ENCODE peak calls at places on chromosomes 12 and 14, in six cellular contexts. I, L, X, V, S and Q are unnamed samples.

GRCh38 chr14:97073622-97074021 is 276.4 kb downstream of the VRK1 start:
- DNase-seq in X (no peak), L (no peak), V (no peak), I (no peak), S (no peak), Q (no peak)

GRCh38 chr12:18943200-18943599 is 186.3 kb upstream of the PLEKHA5 start:
- DNase-seq in S (no peak), I (no peak), L (no peak), V (no peak), X (no peak), Q (no peak)

GRCh38 chr12:3905664-3906063 is 32.5 kb upstream of the PARP11 start:
- DNase-seq in L (no peak), S (no peak), I (no peak), V (no peak), X (no peak), Q (no peak)

GRCh38 chr12:66279127-66279712 is 23.1 kb upstream of the HELB start:
- DNase-seq in X (no peak), V (no peak), S (no peak), I (no peak), L (peak; percentile 42), Q (no peak)

GRCh38 chr12:95605087-95605486 is 53.8 kb upstream of the USP44 start:
- DNase-seq in L (no peak), X (no peak), I (no peak), S (no peak), V (no peak), Q (no peak)

GRCh38 chr14:56412453-56413434 is 166.9 kb upstream of the TMEM260 start:
- DNase-seq in S (no peak), I (no peak), L (no peak), X (no peak), V (no peak), Q (no peak)

GRCh38 chr12:116969615-116970575 is 59.1 kb downstream of the FBXW8 start:
- DNase-seq in X (no peak), I (no peak), L (no peak), S (no peak), V (no peak), Q (no peak)

GRCh38 chr12:104132351-104132956 is 5.6 kb downstream of the NFYB start:
- DNase-seq in I (no peak), V (no peak), L (no peak), X (no peak), S (no peak), Q (no peak)

GRCh38 chr12:109759076-109759420 is 45.4 kb downstream of the FAM222A start:
- DNase-seq in I (peak; percentile 9), S (no peak), V (no peak), L (no peak), X (no peak), Q (no peak)

GRCh38 chr14:74463697-74464096 is 29.4 kb downstream of the NPC2 start:
- DNase-seq in L (no peak), X (no peak), V (no peak), S (no peak), I (no peak), Q (no peak)

GRCh38 chr14:65936342-65936741 is 523.8 kb downstream of the FUT8 start:
- DNase-seq in V (no peak), X (no peak), I (no peak), L (no peak), S (no peak), Q (no peak)

GRCh38 chr12:12612403-12612802 is 727 bp downstream of the CREBL2 start:
- DNase-seq in L (no peak), V (no peak), I (no peak), S (peak; percentile 46), X (no peak), Q (peak; percentile 30)

GRCh38 chr12:112309797-112310196 is 72.4 kb downstream of the HECTD4 start:
- DNase-seq in X (no peak), S (no peak), I (no peak), V (peak; percentile 44), L (no peak), Q (no peak)

GRCh38 chr14:54763761-54764160 is 138.9 kb downstream of the GCH1 start:
- DNase-seq in L (no peak), I (no peak), X (no peak), S (no peak), V (no peak), Q (no peak)

GRCh38 chr12:43882578-43883178 is 46.8 kb downstream of the TMEM117 start:
- DNase-seq in L (peak; percentile 7), I (no peak), X (peak; percentile 20), V (no peak), S (peak; percentile 50), Q (peak; percentile 55)

GRCh38 chr12:1933342-1933992 is 15.0 kb upstream of the CACNA2D4 start:
- DNase-seq in X (peak; percentile 37), L (no peak), S (peak; percentile 74), V (peak; percentile 65), I (no peak), Q (peak; percentile 71)

GRCh38 chr12:56601503-56601902 is 28.6 kb downstream of the BAZ2A start:
- DNase-seq in X (peak; percentile 21), S (peak; percentile 36), I (no peak), L (peak; percentile 33), V (no peak), Q (peak; percentile 42)

GRCh38 chr14:102775855-102776760 is 1.1 kb upstream of the TRAF3 start:
- DNase-seq in L (no peak), X (peak; percentile 23), V (peak; percentile 73), S (peak; percentile 67), I (no peak), Q (no peak)

GRCh38 chr12:118979763-118980406 is 1.5 kb upstream of the SRRM4 start:
- DNase-seq in X (peak; percentile 70), I (peak; percentile 51), L (no peak), V (no peak), S (peak; percentile 82), Q (peak; percentile 73)

GRCh38 chr12:1917172-1918070 is 1.0 kb downstream of the CACNA2D4 start:
- DNase-seq in I (no peak), X (no peak), V (no peak), L (no peak), S (peak; percentile 11), Q (peak; percentile 15)

DNA sequence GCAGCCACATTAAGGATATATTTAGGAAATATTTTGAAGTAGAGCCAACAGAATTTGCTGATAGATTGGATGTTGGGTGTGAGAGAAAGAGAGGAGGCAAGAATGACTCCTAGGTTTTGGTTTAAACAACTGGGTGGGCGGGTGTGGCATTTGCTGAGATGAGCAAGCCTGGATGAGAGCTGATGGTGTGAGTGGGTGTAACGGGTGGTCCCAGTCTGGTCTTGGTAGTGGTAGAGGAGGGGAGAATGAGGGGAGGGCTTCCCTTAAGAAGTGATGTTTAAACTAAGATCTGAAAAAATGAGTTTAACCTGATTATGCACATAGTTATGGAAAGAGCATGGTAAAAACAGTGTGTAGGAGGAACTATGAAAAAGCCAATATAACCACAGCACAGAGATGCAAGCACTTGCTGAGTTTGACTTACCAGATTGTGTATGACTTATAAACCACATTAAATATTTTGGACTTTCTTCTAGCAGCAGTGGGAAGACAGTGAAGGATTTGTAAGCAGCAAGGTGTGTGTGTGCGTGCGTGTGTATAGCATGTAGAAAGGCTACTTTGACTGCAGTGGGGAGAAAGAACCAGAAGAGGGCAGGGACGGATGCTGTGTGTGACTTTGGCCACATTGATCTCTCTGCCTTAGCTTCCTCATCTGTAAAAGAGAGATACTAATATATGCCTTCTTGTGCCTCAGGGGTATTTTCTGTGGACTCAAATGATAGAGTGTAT is 139.7 kb downstream of the PRIMA1 start:
- DNase-seq in X (peak; percentile 12), I (no peak), L (no peak), V (no peak), S (peak; percentile 18), Q (no peak)
- TF ChIP-seq CTCF in X (peak; percentile 39), I (no peak), L (no peak), V (peak; percentile 27), S (peak; percentile 35), Q (peak; percentile 34)

GRCh38 chr12:114684098-114684869 is at the start of gene TBX3:
- DNase-seq in L (peak; percentile 2), X (peak; percentile 94), V (peak; percentile 43), I (peak; percentile 72), S (peak; percentile 77), Q (no peak)

GRCh38 chr12:114683709-114684097 is 272 bp downstream of the TBX3 start:
- DNase-seq in X (peak; percentile 45), S (no peak), V (no peak), I (no peak), L (no peak), Q (no peak)

GRCh38 chr12:114684870-114685273 is 897 bp upstream of the TBX3 start:
- DNase-seq in X (no peak), I (no peak), L (no peak), V (no peak), S (no peak), Q (no peak)

GRCh38 chr12:114682101-114682919 is 1.7 kb downstream of the TBX3 start:
- DNase-seq in I (no peak), X (no peak), V (no peak), S (no peak), L (no peak), Q (no peak)

GRCh38 chr12:114682920-114683708 is 861 bp downstream of the TBX3 start:
- DNase-seq in L (no peak), X (peak; percentile 62), I (no peak), S (no peak), V (no peak), Q (no peak)
- TF ChIP-seq CTCF in L (no peak), X (no peak), I (no peak), S (no peak), V (no peak), Q (no peak)

DNA sequence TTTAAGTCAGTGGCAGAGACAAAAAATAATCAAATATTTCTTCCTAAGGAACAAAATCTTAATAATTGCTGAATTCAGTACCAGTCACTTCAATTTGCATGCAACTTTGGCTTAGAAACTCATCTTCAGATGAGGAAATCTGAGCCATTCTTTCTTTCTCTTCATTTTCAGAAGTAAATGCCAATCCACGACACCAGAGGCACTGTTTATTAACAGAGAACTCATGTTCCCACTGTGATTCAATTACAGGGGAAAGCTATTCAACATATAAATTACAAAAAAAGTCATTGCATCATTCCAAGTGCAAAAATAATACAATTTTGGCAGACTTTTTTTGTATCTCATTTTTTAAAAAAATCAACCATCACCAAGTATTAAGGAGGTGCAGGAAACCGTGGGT is 816.1 kb upstream of the TMEM132C start:
- DNase-seq in X (no peak), L (no peak), S (no peak), I (no peak), V (no peak), Q (no peak)
- TF ChIP-seq CTCF in X (no peak), L (no peak), S (no peak), I (no peak), V (no peak), Q (no peak)

GRCh38 chr12:23060161-23060560 is 435.2 kb downstream of the ETNK1 start:
- DNase-seq in L (no peak), S (no peak), X (no peak), V (no peak), I (no peak), Q (no peak)

GRCh38 chr12:23049180-23049579 is 424.2 kb downstream of the ETNK1 start:
- DNase-seq in I (no peak), V (no peak), S (no peak), L (no peak), X (no peak), Q (no peak)

GRCh38 chr12:23057571-23057970 is 432.6 kb downstream of the ETNK1 start:
- DNase-seq in V (no peak), X (no peak), L (no peak), I (no peak), S (no peak), Q (no peak)

DNA sequence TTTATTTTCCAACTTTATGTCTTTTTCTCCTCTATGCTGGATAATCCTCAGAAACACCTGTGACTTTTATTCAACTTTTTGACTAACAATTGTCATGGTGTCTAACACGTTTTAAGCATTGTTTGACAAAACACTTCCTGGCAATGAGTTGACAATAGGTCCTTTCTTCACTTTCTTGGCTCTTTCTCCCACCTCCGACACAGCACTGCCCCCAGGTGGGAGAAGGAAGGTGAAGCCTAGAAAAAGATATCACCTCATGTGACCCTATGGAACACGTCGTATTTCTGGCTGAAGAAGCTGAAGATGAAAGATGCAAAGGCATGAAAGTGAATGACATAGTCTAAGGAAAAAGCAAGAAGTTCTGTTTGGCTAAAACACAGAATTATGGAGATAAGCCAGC is 430.0 kb downstream of the ETNK1 start:
- DNase-seq in X (peak; percentile 17), S (no peak), V (no peak), I (no peak), L (no peak), Q (no peak)
- TF ChIP-seq CTCF in X (peak; percentile 40), S (no peak), V (peak; percentile 35), I (peak; percentile 20), L (no peak), Q (peak; percentile 21)